ENCODE peak calls at places on chromosome 17, in eight cellular contexts. F is left ventricle myocardium inferior, O is GM23248, S is PC-9, Z is neural progenitor cell, M is cardiac fibroblast, H is hepatocyte, K is AG04449. R is an unnamed sample.

GRCh38 chr17:81254955-81255717 is 16.0 kb downstream of the NDUFAF8 start:
- DNase-seq in F (peak), O (peak), S (peak), Z (peak), M (peak), H (peak), K (no peak), R (peak)

GRCh38 chr17:3575506-3575905 is 17.9 kb upstream of the TRPV3 start:
- DNase-seq in F (no peak), O (peak), S (no peak), Z (no peak), M (peak), H (no peak), K (no peak), R (no peak)

GRCh38 chr17:80010283-80010858 is 25.3 kb downstream of the TBC1D16 start:
- DNase-seq in F (no peak), O (no peak), S (no peak), Z (no peak), M (no peak), H (no peak), K (no peak), R (no peak)

GRCh38 chr17:82864721-82865240 is 25.0 kb upstream of the ZNF750 start:
- DNase-seq in F (no peak), O (no peak), S (no peak), Z (no peak), M (no peak), H (no peak), K (no peak), R (no peak)

GRCh38 chr17:492015-492399 is 139.4 kb upstream of the RPH3AL start:
- DNase-seq in F (no peak), O (no peak), S (no peak), Z (no peak), M (no peak), H (no peak), K (no peak), R (no peak)

GRCh38 chr17:71922439-71922838 is 198.4 kb upstream of the SOX9 start:
- DNase-seq in F (no peak), O (peak), S (no peak), Z (no peak), M (peak), H (peak), K (no peak), R (no peak)

GRCh38 chr17:18921912-18922451 is 30.0 kb upstream of the SLC5A10 start:
- DNase-seq in F (no peak), O (no peak), S (no peak), Z (no peak), M (peak), H (peak), K (no peak), R (no peak)

GRCh38 chr17:81686614-81687013 is 2.8 kb downstream of the HGS start:
- DNase-seq in F (no peak), O (no peak), S (no peak), Z (no peak), M (no peak), H (no peak), K (no peak), R (no peak)

GRCh38 chr17:80460286-80460881 is 16.0 kb downstream of the NPTX1 start:
- DNase-seq in F (no peak), O (no peak), S (no peak), Z (no peak), M (peak), H (no peak), K (no peak), R (no peak)

GRCh38 chr17:17822189-17822978 is 14.4 kb downstream of the SREBF1 start:
- DNase-seq in F (peak), O (peak), S (no peak), Z (no peak), M (peak), H (no peak), K (no peak), R (peak)

GRCh38 chr17:1315891-1316403 is 36.5 kb downstream of the TRARG1 start:
- DNase-seq in F (peak), O (no peak), S (no peak), Z (no peak), M (no peak), H (no peak), K (no peak), R (no peak)

GRCh38 chr17:60095381-60095780 is 16.7 kb upstream of the HEATR6 start:
- DNase-seq in F (no peak), O (no peak), S (no peak), Z (no peak), M (no peak), H (no peak), K (no peak), R (no peak)

GRCh38 chr17:17235212-17236174 is 1.5 kb downstream of the FLCN start:
- DNase-seq in F (no peak), O (peak), S (peak), Z (no peak), M (peak), H (peak), K (no peak), R (no peak)

GRCh38 chr17:30263552-30264333 is 28.0 kb downstream of the BLMH start:
- DNase-seq in F (no peak), O (peak), S (no peak), Z (no peak), M (peak), H (no peak), K (no peak), R (peak)

GRCh38 chr17:44409309-44410028 is 20.0 kb upstream of the ITGA2B start:
- DNase-seq in F (no peak), O (no peak), S (no peak), Z (no peak), M (no peak), H (no peak), K (no peak), R (no peak)

GRCh38 chr17:76479515-76480048 is 12.2 kb downstream of the AANAT start:
- DNase-seq in F (no peak), O (no peak), S (no peak), Z (no peak), M (no peak), H (no peak), K (no peak), R (no peak)

GRCh38 chr17:80086081-80086480 is 15.3 kb upstream of the GAA start:
- DNase-seq in F (no peak), O (no peak), S (no peak), Z (no peak), M (no peak), H (no peak), K (no peak), R (no peak)

GRCh38 chr17:66636111-66636510 is 198.8 kb upstream of the CACNG5 start:
- DNase-seq in F (no peak), O (peak), S (peak), Z (no peak), M (peak), H (no peak), K (no peak), R (no peak)

GRCh38 chr17:3019761-3020160 is 43.6 kb downstream of the OR1D5 start:
- DNase-seq in F (no peak), O (no peak), S (no peak), Z (no peak), M (no peak), H (no peak), K (no peak), R (no peak)

GRCh38 chr17:37605081-37605480 is 4.1 kb downstream of the SYNRG start:
- DNase-seq in F (no peak), O (peak), S (no peak), Z (no peak), M (no peak), H (no peak), K (no peak), R (no peak)

GRCh38 chr17:8875957-8876356 is 8.5 kb upstream of the PIK3R6 start:
- DNase-seq in F (no peak), O (peak), S (no peak), Z (no peak), M (no peak), H (no peak), K (no peak), R (no peak)

GRCh38 chr17:4877089-4877488 is 22.2 kb upstream of the C17orf107 start:
- DNase-seq in F (no peak), O (no peak), S (no peak), Z (no peak), M (no peak), H (no peak), K (no peak), R (no peak)

GRCh38 chr17:17557796-17558195 is 33.7 kb downstream of the PEMT start:
- DNase-seq in F (peak), O (no peak), S (no peak), Z (no peak), M (no peak), H (no peak), K (no peak), R (no peak)

GRCh38 chr17:50721194-50722010 is 2.0 kb downstream of the LUC7L3 start:
- DNase-seq in F (no peak), O (peak), S (no peak), Z (no peak), M (no peak), H (no peak), K (no peak), R (no peak)

GRCh38 chr17:81000089-81000630 is 8.5 kb downstream of the CHMP6 start:
- DNase-seq in F (no peak), O (no peak), S (no peak), Z (no peak), M (no peak), H (no peak), K (no peak), R (no peak)

GRCh38 chr17:47872019-47872650 is 21.2 kb upstream of the SP6 start:
- DNase-seq in F (no peak), O (peak), S (no peak), Z (peak), M (no peak), H (no peak), K (no peak), R (no peak)

GRCh38 chr17:65181237-65182061 is 44.3 kb downstream of the RGS9 start:
- DNase-seq in F (no peak), O (no peak), S (no peak), Z (no peak), M (no peak), H (no peak), K (no peak), R (no peak)

GRCh38 chr17:50604470-50604869 is 30.2 kb upstream of the ABCC3 start:
- DNase-seq in F (peak), O (peak), S (no peak), Z (no peak), M (peak), H (peak), K (no peak), R (no peak)

GRCh38 chr17:73281926-73282325 is 20.2 kb upstream of the CPSF4L start:
- DNase-seq in F (no peak), O (no peak), S (no peak), Z (no peak), M (no peak), H (no peak), K (no peak), R (no peak)

GRCh38 chr17:16086957-16087356 is 87.3 kb downstream of the TTC19 start:
- DNase-seq in F (no peak), O (no peak), S (no peak), Z (no peak), M (no peak), H (no peak), K (no peak), R (no peak)

GRCh38 chr17:35372846-35373531 is 432 bp downstream of the SLFN11 start:
- DNase-seq in F (peak), O (peak), S (peak), Z (peak), M (no peak), H (peak), K (no peak), R (peak)

GRCh38 chr17:11736613-11737289 is 138.5 kb downstream of the DNAH9 start:
- DNase-seq in F (no peak), O (no peak), S (no peak), Z (no peak), M (no peak), H (no peak), K (no peak), R (no peak)

GRCh38 chr17:1229354-1229890 is 40.8 kb upstream of the BHLHA9 start:
- DNase-seq in F (peak), O (peak), S (peak), Z (peak), M (peak), H (peak), K (no peak), R (peak)

GRCh38 chr17:2972749-2973148 is 90.7 kb downstream of the OR1D5 start:
- DNase-seq in F (no peak), O (no peak), S (no peak), Z (no peak), M (no peak), H (no peak), K (no peak), R (peak)

DNA sequence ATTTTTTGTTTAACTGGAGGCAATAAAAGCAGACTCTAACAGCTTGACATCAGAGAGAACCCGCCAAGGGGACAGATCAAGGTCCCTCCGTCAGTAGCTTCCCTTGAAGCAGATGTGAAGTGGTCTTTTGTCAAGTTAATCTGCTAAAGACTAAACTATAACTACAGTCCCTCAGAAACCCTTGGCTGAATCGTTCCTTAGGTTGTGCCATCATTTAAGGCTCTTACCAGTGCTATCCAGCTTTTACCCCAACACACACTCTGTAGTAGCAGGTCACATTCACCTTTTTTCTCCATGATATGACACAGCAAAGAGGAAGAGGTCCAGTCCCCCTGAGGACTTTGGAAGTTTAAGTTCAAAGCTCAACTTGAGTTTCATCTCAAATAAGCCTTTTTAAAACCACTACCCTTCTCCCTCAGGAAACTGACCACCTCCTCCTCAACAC is 49.7 kb downstream of the ERN1 start:
- DNase-seq in F (no peak), O (no peak), S (no peak), Z (no peak), M (no peak), H (no peak), K (no peak), R (no peak)
- H3K4me3 ChIP-seq in F (no peak), O (no peak), S (no peak), Z (no peak), M (no peak), H (no peak), K (no peak), R (no peak)

DNA sequence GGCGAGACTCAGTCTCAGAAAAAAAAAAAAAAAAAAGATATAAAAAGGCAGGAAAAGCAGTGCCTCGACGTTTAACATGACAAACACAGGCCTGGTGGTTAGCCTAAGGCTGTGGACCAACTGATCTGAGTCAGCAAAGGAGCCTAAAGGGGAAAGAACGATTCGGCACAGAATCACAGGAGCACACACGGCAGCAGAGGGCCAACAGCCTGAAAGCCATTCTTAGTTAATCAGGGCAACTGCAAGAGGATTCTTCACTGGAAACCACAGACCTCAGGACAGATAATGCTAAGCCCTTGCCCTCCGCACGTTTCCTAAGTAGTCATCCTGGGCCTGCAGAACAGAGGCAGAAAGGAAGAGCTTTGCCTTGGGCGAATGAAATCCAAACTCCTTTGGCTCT is 14.7 kb downstream of the TMEM11 start:
- DNase-seq in F (no peak), O (peak), S (no peak), Z (peak), M (peak), H (peak), K (no peak), R (no peak)
- H3K4me3 ChIP-seq in F (no peak), O (no peak), S (no peak), Z (no peak), M (no peak), H (no peak), K (no peak), R (no peak)

GRCh38 chr17:58517928-58518609 is 3.6 kb upstream of the MTMR4 start:
- DNase-seq in F (peak), O (peak), S (peak), Z (peak), M (peak), H (peak), K (peak), R (peak)

GRCh38 chr17:58515286-58515685 is 848 bp upstream of the MTMR4 start:
- DNase-seq in F (no peak), O (no peak), S (no peak), Z (no peak), M (no peak), H (no peak), K (no peak), R (no peak)

GRCh38 chr17:58514795-58515157 is 338 bp upstream of the MTMR4 start:
- DNase-seq in F (no peak), O (peak), S (no peak), Z (no peak), M (no peak), H (no peak), K (no peak), R (no peak)

GRCh38 chr17:58517378-58517927 is 3.0 kb upstream of the MTMR4 start:
- DNase-seq in F (no peak), O (no peak), S (no peak), Z (no peak), M (no peak), H (no peak), K (no peak), R (no peak)

GRCh38 chr17:58516644-58517377 is 2.4 kb upstream of the MTMR4 start:
- DNase-seq in F (no peak), O (no peak), S (no peak), Z (no peak), M (no peak), H (peak), K (no peak), R (peak)
- H3K4me3 ChIP-seq in F (peak), O (peak), S (peak), Z (peak), M (peak), H (peak), K (peak), R (peak)

DNA sequence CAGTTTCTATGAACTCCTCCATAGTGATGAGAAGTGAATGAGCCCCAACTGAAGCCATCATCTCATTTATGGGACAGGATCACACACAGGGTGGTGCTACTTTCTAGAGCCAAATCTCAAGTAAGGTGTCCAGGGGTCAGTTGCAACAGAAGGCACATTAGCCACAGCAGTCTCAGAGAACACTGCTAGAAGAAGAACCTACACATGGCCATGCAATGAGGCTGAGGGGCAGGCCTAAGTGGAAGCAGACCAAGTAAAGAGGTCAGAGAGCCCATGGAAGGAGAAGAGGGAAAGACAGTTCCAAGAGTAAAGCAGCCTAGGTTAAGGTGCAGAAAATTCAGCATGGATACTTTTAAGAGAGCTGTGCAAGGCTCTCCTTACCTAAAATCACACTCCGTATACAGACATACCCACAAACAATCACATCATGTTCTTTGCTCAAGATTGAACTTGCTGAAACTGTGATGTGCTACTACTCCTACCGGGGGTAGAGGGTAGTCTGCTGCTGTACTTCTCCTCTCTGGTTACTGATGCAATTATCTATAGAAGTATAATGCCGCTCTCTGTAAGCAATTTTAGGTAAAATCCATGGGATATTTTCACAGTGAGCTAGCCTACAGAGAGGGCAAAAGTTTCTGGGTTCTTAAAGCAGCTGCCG is 1.7 kb downstream of the ABCA8 start:
- DNase-seq in F (no peak), O (no peak), S (no peak), Z (no peak), M (peak), H (no peak), K (no peak), R (no peak)
- H3K4me3 ChIP-seq in F (peak), O (no peak), S (no peak), Z (no peak), M (peak), H (no peak), K (no peak), R (peak)

R was measured in right lobe of liver.